ENCODE peak calls at places on chromosomes 12 and 14, in five cellular contexts. One of them, this sample, is unnamed.

GRCh38 chr14:39731912-39732311 is 299.7 kb upstream of the FBXO33 start:
- DNase-seq in heart left ventricle: no peak
- DNase-seq in psoas muscle: no peak
- DNase-seq in endothelial cell of umbilical vein: no peak
- DNase-seq in endodermal cell: peak; percentile 80
- DNase-seq in this sample: no peak

GRCh38 chr12:111359231-111359913 is 9.5 kb downstream of the PHETA1 start:
- DNase-seq in heart left ventricle: no peak
- DNase-seq in psoas muscle: no peak
- DNase-seq in endothelial cell of umbilical vein: no peak
- DNase-seq in endodermal cell: no peak
- DNase-seq in this sample: no peak

GRCh38 chr14:95397325-95397724 is 77.6 kb upstream of the CLMN start:
- DNase-seq in heart left ventricle: no peak
- DNase-seq in psoas muscle: no peak
- DNase-seq in endothelial cell of umbilical vein: no peak
- DNase-seq in endodermal cell: no peak
- DNase-seq in this sample: no peak

GRCh38 chr14:71668186-71668912 is 263.9 kb upstream of the RGS6 start:
- DNase-seq in heart left ventricle: no peak
- DNase-seq in psoas muscle: no peak
- DNase-seq in endothelial cell of umbilical vein: no peak
- DNase-seq in endodermal cell: no peak
- DNase-seq in this sample: no peak

GRCh38 chr12:122874081-122874480 is 21.8 kb downstream of the VPS37B start:
- DNase-seq in heart left ventricle: no peak
- DNase-seq in psoas muscle: no peak
- DNase-seq in endothelial cell of umbilical vein: no peak
- DNase-seq in endodermal cell: peak; percentile 74
- DNase-seq in this sample: peak; percentile 49

GRCh38 chr12:89832336-89832735 is 123.7 kb upstream of the ATP2B1 start:
- DNase-seq in heart left ventricle: no peak
- DNase-seq in psoas muscle: no peak
- DNase-seq in endothelial cell of umbilical vein: no peak
- DNase-seq in endodermal cell: no peak
- DNase-seq in this sample: no peak

GRCh38 chr12:49539406-49540228 is 787 bp downstream of the KCNH3 start:
- DNase-seq in heart left ventricle: no peak
- DNase-seq in psoas muscle: no peak
- DNase-seq in endothelial cell of umbilical vein: no peak
- DNase-seq in endodermal cell: peak; percentile 67
- DNase-seq in this sample: no peak

GRCh38 chr12:110012137-110012536 is 12.9 kb downstream of the ANKRD13A start:
- DNase-seq in heart left ventricle: no peak
- DNase-seq in psoas muscle: no peak
- DNase-seq in endothelial cell of umbilical vein: no peak
- DNase-seq in endodermal cell: no peak
- DNase-seq in this sample: no peak

GRCh38 chr14:39050389-39050788 is 52.6 kb downstream of the SEC23A start:
- DNase-seq in heart left ventricle: no peak
- DNase-seq in psoas muscle: no peak
- DNase-seq in endothelial cell of umbilical vein: peak; percentile 59
- DNase-seq in endodermal cell: no peak
- DNase-seq in this sample: no peak

GRCh38 chr14:55881577-55882241 is 236.5 kb upstream of the PELI2 start:
- DNase-seq in heart left ventricle: no peak
- DNase-seq in psoas muscle: no peak
- DNase-seq in endothelial cell of umbilical vein: no peak
- DNase-seq in endodermal cell: peak; percentile 66
- DNase-seq in this sample: no peak

GRCh38 chr14:58297412-58297761 is 968 bp upstream of the ARID4A start:
- DNase-seq in heart left ventricle: no peak
- DNase-seq in psoas muscle: no peak
- DNase-seq in endothelial cell of umbilical vein: no peak
- DNase-seq in endodermal cell: no peak
- DNase-seq in this sample: no peak

GRCh38 chr12:6632026-6632978 is 3.5 kb downstream of the LPAR5 start:
- DNase-seq in heart left ventricle: no peak
- DNase-seq in psoas muscle: no peak
- DNase-seq in endothelial cell of umbilical vein: no peak
- DNase-seq in endodermal cell: peak; percentile 58
- DNase-seq in this sample: peak; percentile 62

GRCh38 chr14:89957791-89958190 is 2.1 kb downstream of the TDP1 start:
- DNase-seq in heart left ventricle: no peak
- DNase-seq in psoas muscle: no peak
- DNase-seq in endothelial cell of umbilical vein: no peak
- DNase-seq in endodermal cell: peak; percentile 49
- DNase-seq in this sample: no peak

GRCh38 chr14:105249175-105250007 is 1.1 kb downstream of the BTBD6 start:
- DNase-seq in heart left ventricle: no peak
- DNase-seq in psoas muscle: no peak
- DNase-seq in endothelial cell of umbilical vein: peak; percentile 42
- DNase-seq in endodermal cell: peak; percentile 73
- DNase-seq in this sample: no peak
- H3K36me3 ChIP-seq in heart left ventricle: peaks cover 3% of the 10 kb centered on the region
- H3K36me3 ChIP-seq in psoas muscle: peaks cover 37% of the 10 kb centered on the region
- H3K36me3 ChIP-seq in endothelial cell of umbilical vein: peaks cover 2% of the 10 kb centered on the region
- H3K36me3 ChIP-seq in endodermal cell: peaks cover 22% of the 10 kb centered on the region
- H3K36me3 ChIP-seq in this sample: peaks cover 10% of the 10 kb centered on the region

DNA sequence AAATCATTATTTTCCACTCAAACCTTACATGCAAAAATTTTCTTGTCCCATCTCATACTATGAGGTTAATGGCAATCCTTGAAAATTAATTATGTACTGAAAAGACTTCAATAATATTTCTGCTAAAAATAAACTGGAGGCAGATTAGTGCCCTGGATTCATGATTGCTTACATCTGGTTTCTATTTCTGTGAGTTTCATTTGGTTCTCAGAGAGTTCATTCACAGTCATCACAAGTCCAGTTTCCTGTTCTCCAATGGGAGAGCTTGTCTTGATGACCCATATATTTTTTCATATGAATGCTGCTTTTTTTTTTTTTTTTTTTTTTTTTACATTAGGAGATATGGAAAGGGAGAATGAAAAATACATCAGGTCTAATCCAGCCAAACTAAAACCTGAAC is 6.6 kb upstream of the PTHLH start:
- DNase-seq in heart left ventricle: no peak
- DNase-seq in psoas muscle: no peak
- DNase-seq in endothelial cell of umbilical vein: no peak
- DNase-seq in endodermal cell: no peak
- DNase-seq in this sample: no peak
- H3K27ac ChIP-seq in heart left ventricle: no peak overlapping the region
- H3K27ac ChIP-seq in psoas muscle: no peak overlapping the region
- H3K27ac ChIP-seq in endothelial cell of umbilical vein: no peak overlapping the region
- H3K27ac ChIP-seq in endodermal cell: no peak overlapping the region
- H3K27ac ChIP-seq in this sample: no peak overlapping the region

GRCh38 chr12:116722245-116722644 is 15.6 kb downstream of the SPRING1 start:
- DNase-seq in heart left ventricle: no peak
- DNase-seq in psoas muscle: no peak
- DNase-seq in endothelial cell of umbilical vein: no peak
- DNase-seq in endodermal cell: no peak
- DNase-seq in this sample: no peak
- H3K36me3 ChIP-seq in heart left ventricle: no peaks in the 10 kb centered on the region
- H3K36me3 ChIP-seq in psoas muscle: peaks cover 24% of the 10 kb centered on the region
- H3K36me3 ChIP-seq in endothelial cell of umbilical vein: no peaks in the 10 kb centered on the region
- H3K36me3 ChIP-seq in endodermal cell: peaks cover 47% of the 10 kb centered on the region
- H3K36me3 ChIP-seq in this sample: peaks cover 52% of the 10 kb centered on the region

GRCh38 chr12:4563336-4563735 is 1.3 kb downstream of the DYRK4 start:
- DNase-seq in heart left ventricle: no peak
- DNase-seq in psoas muscle: no peak
- DNase-seq in endothelial cell of umbilical vein: no peak
- DNase-seq in endodermal cell: no peak
- DNase-seq in this sample: no peak

GRCh38 chr12:4566474-4566873 is 4.5 kb downstream of the DYRK4 start:
- DNase-seq in heart left ventricle: no peak
- DNase-seq in psoas muscle: no peak
- DNase-seq in endothelial cell of umbilical vein: no peak
- DNase-seq in endodermal cell: no peak
- DNase-seq in this sample: no peak

GRCh38 chr12:4562034-4562657 is at the start of gene DYRK4:
- DNase-seq in heart left ventricle: peak; percentile 77
- DNase-seq in psoas muscle: peak; percentile 76
- DNase-seq in endothelial cell of umbilical vein: peak; percentile 65
- DNase-seq in endodermal cell: peak; percentile 99
- DNase-seq in this sample: no peak

GRCh38 chr12:4567073-4567881 is 5.3 kb downstream of the DYRK4 start:
- DNase-seq in heart left ventricle: no peak
- DNase-seq in psoas muscle: no peak
- DNase-seq in endothelial cell of umbilical vein: no peak
- DNase-seq in endodermal cell: no peak
- DNase-seq in this sample: no peak

GRCh38 chr12:4564819-4565218 is 2.8 kb downstream of the DYRK4 start:
- DNase-seq in heart left ventricle: no peak
- DNase-seq in psoas muscle: no peak
- DNase-seq in endothelial cell of umbilical vein: no peak
- DNase-seq in endodermal cell: no peak
- DNase-seq in this sample: no peak
- H3K27ac ChIP-seq in heart left ventricle: no peak overlapping the region
- H3K27ac ChIP-seq in psoas muscle: no peak overlapping the region
- H3K27ac ChIP-seq in endothelial cell of umbilical vein: no peak overlapping the region
- H3K27ac ChIP-seq in endodermal cell: no peak overlapping the region
- H3K27ac ChIP-seq in this sample: no peak overlapping the region

GRCh38 chr14:22567437-22567836 is 21.6 kb downstream of the DAD1 start:
- DNase-seq in heart left ventricle: no peak
- DNase-seq in psoas muscle: no peak
- DNase-seq in endothelial cell of umbilical vein: no peak
- DNase-seq in endodermal cell: no peak
- DNase-seq in this sample: no peak

GRCh38 chr14:22569106-22569748 is 19.8 kb downstream of the DAD1 start:
- DNase-seq in heart left ventricle: no peak
- DNase-seq in psoas muscle: no peak
- DNase-seq in endothelial cell of umbilical vein: no peak
- DNase-seq in endodermal cell: no peak
- DNase-seq in this sample: no peak

GRCh38 chr14:22572562-22573058 is 16.4 kb downstream of the DAD1 start:
- DNase-seq in heart left ventricle: no peak
- DNase-seq in psoas muscle: no peak
- DNase-seq in endothelial cell of umbilical vein: peak; percentile 78
- DNase-seq in endodermal cell: no peak
- DNase-seq in this sample: no peak

GRCh38 chr14:22570132-22570949 is 18.7 kb downstream of the DAD1 start:
- DNase-seq in heart left ventricle: peak; percentile 78
- DNase-seq in psoas muscle: no peak
- DNase-seq in endothelial cell of umbilical vein: peak; percentile 83
- DNase-seq in endodermal cell: peak; percentile 93
- DNase-seq in this sample: peak; percentile 97

DNA sequence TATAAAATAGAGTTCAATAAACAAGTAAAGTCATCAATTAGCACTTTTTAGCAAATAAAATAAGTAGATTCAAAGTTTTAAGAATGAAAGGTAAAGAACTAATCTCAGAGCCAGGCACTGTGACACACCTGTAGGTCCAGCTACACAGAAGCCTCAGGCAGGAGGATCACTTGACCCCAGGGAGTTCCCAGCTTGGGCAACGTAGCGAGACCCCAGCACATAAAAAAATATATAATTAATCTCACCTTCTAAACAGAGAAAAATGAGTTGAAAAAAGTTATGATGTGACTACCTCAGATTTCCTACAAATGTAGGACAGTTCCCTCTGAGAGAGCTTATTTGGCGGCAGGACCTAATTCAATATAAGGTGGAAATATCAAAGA is 19.3 kb downstream of the DAD1 start:
- DNase-seq in heart left ventricle: no peak
- DNase-seq in psoas muscle: no peak
- DNase-seq in endothelial cell of umbilical vein: no peak
- DNase-seq in endodermal cell: no peak
- DNase-seq in this sample: no peak
- H3K36me3 ChIP-seq in heart left ventricle: peaks cover 3% of the 10 kb centered on the region
- H3K36me3 ChIP-seq in psoas muscle: peaks cover 44% of the 10 kb centered on the region
- H3K36me3 ChIP-seq in endothelial cell of umbilical vein: peaks cover 19% of the 10 kb centered on the region
- H3K36me3 ChIP-seq in endodermal cell: peaks cover 89% of the 10 kb centered on the region
- H3K36me3 ChIP-seq in this sample: peaks cover 20% of the 10 kb centered on the region

GRCh38 chr12:91205791-91206190 is 23.2 kb upstream of the DCN start:
- DNase-seq in heart left ventricle: no peak
- DNase-seq in psoas muscle: no peak
- DNase-seq in endothelial cell of umbilical vein: no peak
- DNase-seq in endodermal cell: no peak
- DNase-seq in this sample: no peak
- H3K27ac ChIP-seq in heart left ventricle: no peak overlapping the region
- H3K27ac ChIP-seq in psoas muscle: no peak overlapping the region
- H3K27ac ChIP-seq in endothelial cell of umbilical vein: no peak overlapping the region
- H3K27ac ChIP-seq in endodermal cell: no peak overlapping the region
- H3K27ac ChIP-seq in this sample: no peak overlapping the region

GRCh38 chr14:91975763-91976162 is 28.3 kb upstream of the FBLN5 start:
- DNase-seq in heart left ventricle: no peak
- DNase-seq in psoas muscle: no peak
- DNase-seq in endothelial cell of umbilical vein: no peak
- DNase-seq in endodermal cell: no peak
- DNase-seq in this sample: no peak

GRCh38 chr14:91968280-91968679 is 20.8 kb upstream of the FBLN5 start:
- DNase-seq in heart left ventricle: no peak
- DNase-seq in psoas muscle: no peak
- DNase-seq in endothelial cell of umbilical vein: no peak
- DNase-seq in endodermal cell: no peak
- DNase-seq in this sample: peak; percentile 45

DNA sequence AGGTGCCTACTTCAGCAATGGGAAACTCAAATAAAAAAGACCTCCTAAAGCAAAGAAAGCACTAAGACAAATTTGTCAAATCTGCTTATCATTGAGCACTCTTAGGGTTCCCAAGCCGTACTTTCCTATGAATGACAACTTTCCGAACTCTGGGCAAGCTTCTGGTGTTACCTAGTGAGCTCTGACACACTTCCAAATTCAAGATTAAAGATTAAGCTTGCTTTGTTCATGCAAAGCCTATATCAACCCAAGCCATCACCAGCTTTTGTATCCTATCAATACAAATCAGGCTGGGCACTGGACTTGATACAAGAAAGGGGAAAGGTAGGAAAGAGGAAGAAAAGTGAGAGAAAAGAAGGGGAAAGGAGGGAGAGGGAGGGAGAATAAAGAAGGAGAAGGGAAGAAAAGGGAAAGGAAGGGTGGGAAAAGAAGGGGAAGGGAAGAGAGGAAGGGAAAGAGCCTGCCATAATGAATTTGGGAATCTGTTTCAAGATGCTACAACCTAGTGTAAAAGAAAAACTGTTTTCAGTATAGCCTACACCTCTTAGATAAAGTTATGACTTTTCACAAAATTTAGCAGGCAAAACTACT is 23.8 kb upstream of the FBLN5 start:
- DNase-seq in heart left ventricle: no peak
- DNase-seq in psoas muscle: no peak
- DNase-seq in endothelial cell of umbilical vein: no peak
- DNase-seq in endodermal cell: no peak
- DNase-seq in this sample: no peak
- H3K36me3 ChIP-seq in heart left ventricle: peaks cover 2% of the 10 kb centered on the region
- H3K36me3 ChIP-seq in psoas muscle: peaks cover 85% of the 10 kb centered on the region
- H3K36me3 ChIP-seq in endothelial cell of umbilical vein: peaks cover 10% of the 10 kb centered on the region
- H3K36me3 ChIP-seq in endodermal cell: peaks cover 55% of the 10 kb centered on the region
- H3K36me3 ChIP-seq in this sample: peaks cover 16% of the 10 kb centered on the region

GRCh38 chr14:81472096-81472800 is 61.4 kb downstream of the SEL1L start:
- DNase-seq in heart left ventricle: no peak
- DNase-seq in psoas muscle: no peak
- DNase-seq in endothelial cell of umbilical vein: no peak
- DNase-seq in endodermal cell: no peak
- DNase-seq in this sample: no peak
- H3K27ac ChIP-seq in heart left ventricle: no peak overlapping the region
- H3K27ac ChIP-seq in psoas muscle: no peak overlapping the region
- H3K27ac ChIP-seq in endothelial cell of umbilical vein: no peak overlapping the region
- H3K27ac ChIP-seq in endodermal cell: no peak overlapping the region
- H3K27ac ChIP-seq in this sample: no peak overlapping the region